ENCODE peak calls at places on chromosomes 3 and 15, in four cellular contexts. R is MM.1S, F is neural progenitor cell, Z is RWPE1. A is an unnamed sample.

GRCh38 chr3:107346559-107346958 is 30.7 kb upstream of the CCDC54 start:
- DNase-seq in Z (no peak), F (no peak), R (no peak), A (no peak)

GRCh38 chr15:88636039-88636438 is 2.8 kb upstream of the ISG20 start:
- DNase-seq in Z (peak), F (no peak), R (no peak), A (no peak)

GRCh38 chr3:72830452-72831217 is 17.6 kb downstream of the SHQ1 start:
- DNase-seq in R (no peak), Z (no peak), F (no peak), A (no peak)

GRCh38 chr3:32280262-32280910 is 41.9 kb downstream of the CMTM8 start:
- DNase-seq in Z (peak), R (no peak), F (no peak), A (no peak)

GRCh38 chr3:54133196-54133595 is 10.8 kb downstream of the CACNA2D3 start:
- DNase-seq in F (no peak), Z (no peak), R (no peak), A (no peak)

GRCh38 chr3:64399205-64399800 is 174.0 kb upstream of the PRICKLE2 start:
- DNase-seq in F (peak), R (peak), Z (peak), A (peak)

GRCh38 chr3:197311591-197311990 is 13.2 kb upstream of the DLG1 start:
- DNase-seq in Z (no peak), R (no peak), F (no peak), A (no peak)

GRCh38 chr15:41241251-41241964 is 10.3 kb downstream of the CHP1 start:
- DNase-seq in F (no peak), Z (no peak), R (no peak), A (no peak)

GRCh38 chr3:195251336-195252065 is 19.5 kb downstream of the XXYLT1 start:
- DNase-seq in F (no peak), R (no peak), Z (no peak), A (peak)

GRCh38 chr3:189353988-189354735 is 182.4 kb downstream of the TPRG1 start:
- DNase-seq in R (no peak), Z (peak), F (no peak), A (no peak)

GRCh38 chr3:196440041-196440537 is 7.9 kb upstream of the UBXN7 start:
- DNase-seq in Z (no peak), F (no peak), R (no peak), A (no peak)

GRCh38 chr3:141845407-141846049 is 30.9 kb upstream of the ATP1B3 start:
- DNase-seq in Z (no peak), R (no peak), F (peak), A (no peak)

GRCh38 chr3:47996440-47996839 is 19.8 kb downstream of the MAP4 start:
- DNase-seq in F (no peak), R (no peak), Z (no peak), A (no peak)

GRCh38 chr15:57388199-57388863 is 12.0 kb downstream of the CGNL1 start:
- DNase-seq in F (no peak), R (no peak), Z (no peak), A (no peak)

GRCh38 chr15:66234798-66235197 is 18.8 kb downstream of the MEGF11 start:
- DNase-seq in Z (no peak), R (no peak), F (no peak), A (no peak)

GRCh38 chr3:169218314-169218983 is 445.1 kb downstream of the MECOM start:
- DNase-seq in Z (peak), F (peak), R (peak), A (no peak)

GRCh38 chr3:86257955-86258641 is 732.9 kb downstream of the VGLL3 start:
- DNase-seq in F (no peak), Z (no peak), R (no peak), A (peak)

GRCh38 chr15:37921527-37922385 is 12.7 kb upstream of the TMCO5A start:
- DNase-seq in Z (no peak), F (no peak), R (no peak), A (no peak)

GRCh38 chr3:60610441-60611112 is 640.7 kb downstream of the FHIT start:
- DNase-seq in R (no peak), Z (no peak), F (no peak), A (no peak)

GRCh38 chr15:68819451-68820204 is 1.1 kb downstream of the ANP32A start:
- DNase-seq in Z (peak), F (peak), R (peak), A (no peak)

GRCh38 chr3:13268120-13268519 is 152.0 kb downstream of the NUP210 start:
- DNase-seq in F (no peak), Z (no peak), R (no peak), A (no peak)

GRCh38 chr3:187103251-187103650 is 36.0 kb downstream of the RPL39L start:
- DNase-seq in Z (no peak), F (no peak), R (no peak), A (no peak)

GRCh38 chr3:170848294-170848917 is 21.6 kb downstream of the RPL22L1 start:
- DNase-seq in F (no peak), Z (peak), R (no peak), A (no peak)

GRCh38 chr15:68586274-68586961 is 7.6 kb downstream of the CORO2B start:
- DNase-seq in F (no peak), Z (peak), R (no peak), A (no peak)

GRCh38 chr15:60323322-60323721 is 74.5 kb downstream of the ANXA2 start:
- DNase-seq in Z (no peak), R (no peak), F (no peak), A (no peak)

GRCh38 chr3:32321095-32321835 is 70.4 kb upstream of the CMTM7 start:
- DNase-seq in F (peak), Z (no peak), R (no peak), A (no peak)

DNA sequence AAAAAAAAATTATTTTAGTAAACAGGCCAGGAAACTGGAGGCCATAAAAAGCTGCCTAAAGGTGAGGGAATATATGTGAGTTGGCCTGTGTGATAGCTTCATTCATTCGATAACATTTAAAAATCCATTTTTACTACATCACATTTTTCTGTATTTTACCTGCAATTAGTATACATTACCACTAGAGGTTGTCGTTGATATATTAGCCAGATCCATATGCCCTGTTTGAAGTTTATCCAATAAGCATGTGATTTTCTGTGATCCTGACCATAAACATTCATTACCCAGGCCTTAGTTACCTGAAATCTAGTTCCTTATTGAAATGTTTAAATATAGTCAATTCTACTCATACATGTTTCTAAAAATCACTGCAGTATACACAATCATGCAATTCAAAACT is 71.4 kb downstream of the ARNT2 start:
- DNase-seq in F (no peak), R (no peak), Z (no peak), A (no peak)
- TF ChIP-seq CTCF in F (peak), R (peak), Z (peak), A (no peak)

DNA sequence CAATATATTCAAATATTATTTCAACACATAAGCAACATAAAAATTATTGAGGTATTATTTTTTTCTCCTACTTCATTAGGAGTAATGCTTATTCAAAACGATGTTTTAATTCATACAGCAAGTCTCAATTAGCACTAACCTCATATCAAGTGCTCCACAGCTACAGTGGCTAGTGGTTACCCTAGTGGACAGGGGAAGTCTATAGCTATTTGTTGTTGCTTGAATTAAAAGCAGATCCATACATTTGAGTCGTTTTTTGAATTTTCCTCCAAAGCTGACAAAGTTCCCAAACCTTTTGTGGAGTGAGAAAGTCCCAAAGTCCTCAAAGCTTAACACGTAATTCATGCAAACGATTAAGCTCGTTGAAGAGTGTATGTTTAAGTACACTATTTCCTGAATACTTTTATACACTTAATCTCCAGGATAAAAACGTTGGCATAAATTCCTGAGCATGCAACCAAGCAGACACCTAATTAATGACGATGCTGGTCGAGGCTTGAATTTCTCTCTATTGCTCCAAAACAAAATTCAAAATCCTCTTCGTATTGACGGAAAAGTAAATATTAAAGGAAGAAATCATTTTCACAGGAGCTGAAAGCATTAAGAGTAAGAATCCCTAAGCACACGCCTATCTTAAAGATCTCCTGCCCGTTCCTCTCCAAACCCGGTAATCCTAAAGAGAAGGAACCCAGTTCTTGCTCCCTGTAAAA is 984 bp downstream of the VPS13C start:
- DNase-seq in R (peak), Z (no peak), F (no peak), A (no peak)
- TF ChIP-seq CTCF in R (peak), Z (peak), F (peak), A (no peak)

GRCh38 chr3:50350527-50351317 is at the start of the genes CYB561D2 and NPRL2:
- DNase-seq in F (peak), Z (peak), R (peak), A (peak)

GRCh38 chr3:50354186-50354764 is 3.6 kb downstream of the CYB561D2 start:
- DNase-seq in R (no peak), F (no peak), Z (no peak), A (no peak)

GRCh38 chr3:50351318-50351687 is 641 bp downstream of the CYB561D2 start:
- DNase-seq in F (no peak), R (no peak), Z (no peak), A (no peak)

GRCh38 chr3:50353231-50354004 is 2.8 kb downstream of the CYB561D2 start:
- DNase-seq in Z (no peak), F (no peak), R (no peak), A (no peak)

DNA sequence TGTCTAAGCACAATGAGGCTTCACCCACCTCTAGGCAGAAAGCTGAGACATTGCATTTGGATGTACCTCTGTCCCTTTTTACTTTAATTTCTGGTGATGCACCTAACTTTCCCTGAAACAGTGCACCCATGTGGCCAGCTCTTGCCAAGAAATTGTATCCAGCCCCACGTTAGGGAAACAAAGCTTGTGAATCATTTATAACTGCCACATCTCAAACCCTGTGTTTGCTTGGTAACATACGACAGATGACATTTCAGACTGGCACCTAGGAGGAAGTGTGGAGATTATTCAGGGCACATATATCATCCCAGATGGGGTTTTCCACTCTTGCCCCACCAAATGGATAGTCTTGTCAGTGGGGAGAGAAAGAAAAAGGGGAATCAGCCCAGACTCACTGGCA is 2.1 kb downstream of the CYB561D2 start:
- DNase-seq in F (no peak), Z (no peak), R (no peak), A (no peak)
- TF ChIP-seq CTCF in F (no peak), Z (no peak), R (peak), A (peak)

DNA sequence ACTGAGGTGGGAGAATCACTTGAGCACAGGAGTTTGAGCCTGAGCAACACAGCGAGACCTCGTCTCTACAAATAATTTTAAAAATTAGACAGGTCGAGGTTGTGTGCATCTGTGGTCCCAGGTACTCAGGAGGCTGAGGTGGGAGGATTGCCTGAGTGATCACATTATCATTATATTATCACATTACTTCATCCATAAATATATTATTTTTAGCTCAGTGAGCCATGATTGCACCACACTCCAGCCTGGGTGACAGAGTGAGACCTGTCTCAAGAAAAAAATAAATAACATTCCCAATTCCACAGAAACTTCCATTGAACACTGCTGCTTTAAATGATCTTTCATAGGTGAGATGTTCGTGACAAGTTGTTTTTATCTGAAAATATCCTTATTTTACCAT is 21.8 kb downstream of the GABPB1 start:
- DNase-seq in R (no peak), Z (no peak), F (no peak), A (no peak)
- TF ChIP-seq CTCF in R (no peak), Z (no peak), F (no peak), A (no peak)

GRCh38 chr3:124620600-124621063 is 109.6 kb upstream of the UMPS start:
- DNase-seq in Z (no peak), F (no peak), R (peak), A (peak)
- TF ChIP-seq CTCF in Z (no peak), F (no peak), R (no peak), A (peak)

DNA sequence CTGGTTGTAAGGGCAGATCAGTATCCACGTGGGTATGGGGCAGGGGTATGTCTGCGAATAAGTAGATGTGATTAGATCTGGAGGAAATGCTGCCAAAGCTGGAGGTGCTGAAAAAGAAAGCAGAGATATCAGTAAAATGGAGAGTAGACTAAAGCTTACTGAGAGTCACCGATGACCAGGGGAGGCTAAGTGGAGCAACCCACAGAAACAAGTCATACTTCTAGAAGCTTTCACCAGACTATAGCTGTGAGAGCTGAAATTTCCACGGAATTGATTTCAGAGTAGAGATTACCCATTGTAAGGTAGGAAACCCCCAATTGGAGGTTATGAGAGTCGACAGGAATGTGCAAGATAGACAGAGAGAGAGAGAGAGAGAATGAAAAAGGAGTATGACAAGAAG is 27.5 kb downstream of the ONECUT1 start:
- DNase-seq in Z (no peak), F (no peak), R (no peak), A (no peak)
- TF ChIP-seq CTCF in Z (no peak), F (no peak), R (no peak), A (no peak)

GRCh38 chr15:24039683-24040082 is 352.6 kb upstream of the NDN start:
- DNase-seq in Z (no peak), F (no peak), R (peak), A (no peak)
- TF ChIP-seq CTCF in Z (no peak), F (peak), R (no peak), A (no peak)

GRCh38 chr15:71591057-71591456 is 219.3 kb upstream of the NR2E3 start:
- DNase-seq in R (no peak), Z (no peak), F (no peak), A (no peak)
- TF ChIP-seq CTCF in R (no peak), Z (no peak), F (peak), A (no peak)

GRCh38 chr3:87900061-87900460 is 158.7 kb downstream of the CGGBP1 start:
- DNase-seq in F (peak), Z (no peak), R (no peak), A (no peak)
- TF ChIP-seq CTCF in F (peak), Z (no peak), R (no peak), A (no peak)

GRCh38 chr3:79406175-79406574 is 361.6 kb downstream of the ROBO1 start:
- DNase-seq in F (no peak), R (no peak), Z (no peak), A (no peak)
- TF ChIP-seq CTCF in F (peak), R (peak), Z (no peak), A (no peak)

A was measured in GM10248.